ENCODE peak calls at places on chromosome 11, in nine cellular contexts. S, K, I, V, G, X, A, U and T are unnamed samples.

GRCh38 chr11:35375332-35376125 is 43.8 kb downstream of the SLC1A2 start:
- DNase-seq in K (no peak), V (no peak), S (no peak), X (no peak), G (no peak), I (no peak), U (no peak), A (no peak), T (no peak)

GRCh38 chr11:119752946-119753345 is 23.9 kb upstream of the NECTIN1 start:
- DNase-seq in A (no peak), S (no peak), K (no peak), U (no peak), V (no peak), I (no peak), X (no peak), G (no peak), T (no peak)

GRCh38 chr11:19628018-19628417 is 84.6 kb upstream of the NAV2 start:
- DNase-seq in X (no peak), I (peak), A (no peak), K (no peak), U (no peak), S (no peak), G (peak), V (no peak), T (no peak)

GRCh38 chr11:118054712-118055640 is 21.9 kb upstream of the TMPRSS4 start:
- DNase-seq in A (no peak), V (no peak), K (no peak), S (no peak), U (no peak), I (no peak), X (peak), G (no peak), T (no peak)

GRCh38 chr11:88338223-88338661 is 706 bp upstream of the CTSC start:
- DNase-seq in S (peak), A (peak), K (peak), U (peak), I (peak), V (peak), G (peak), X (no peak), T (no peak)

GRCh38 chr11:128603003-128603715 is 15.8 kb upstream of the ETS1 start:
- DNase-seq in I (no peak), X (no peak), K (no peak), U (no peak), V (no peak), A (no peak), G (no peak), S (no peak), T (no peak)

GRCh38 chr11:47179655-47179991 is 2.9 kb upstream of the ARFGAP2 start:
- DNase-seq in U (no peak), S (peak), V (peak), K (peak), G (no peak), A (no peak), X (no peak), I (no peak), T (no peak)

GRCh38 chr11:31987118-31988005 is 103.5 kb upstream of the RCN1 start:
- DNase-seq in U (no peak), G (no peak), X (peak), V (peak), S (peak), K (no peak), A (no peak), I (no peak), T (no peak)

GRCh38 chr11:123122341-123122740 is 60.4 kb upstream of the HSPA8 start:
- DNase-seq in G (no peak), S (no peak), A (peak), U (no peak), X (no peak), K (no peak), V (no peak), I (peak), T (no peak)

GRCh38 chr11:70314730-70315129 is 44.2 kb downstream of the PPFIA1 start:
- DNase-seq in U (peak), A (peak), X (no peak), K (no peak), S (no peak), V (no peak), I (no peak), G (no peak), T (no peak)

GRCh38 chr11:23991140-23991539 is 505.7 kb upstream of the LUZP2 start:
- DNase-seq in X (no peak), I (no peak), S (no peak), A (no peak), V (no peak), U (no peak), G (no peak), K (no peak), T (no peak)

GRCh38 chr11:128506999-128507591 is 80.3 kb downstream of the ETS1 start:
- DNase-seq in S (no peak), K (no peak), X (no peak), V (peak), U (peak), I (peak), A (peak), G (peak), T (no peak)

GRCh38 chr11:102293873-102294601 is 23.2 kb upstream of the BIRC3 start:
- DNase-seq in S (peak), K (peak), A (peak), U (no peak), V (no peak), G (no peak), X (no peak), I (no peak), T (peak)

GRCh38 chr11:120909676-120910215 is 114.2 kb upstream of the TBCEL start:
- DNase-seq in I (no peak), K (no peak), G (no peak), S (no peak), V (no peak), X (no peak), A (no peak), U (no peak), T (no peak)

GRCh38 chr11:45219411-45219810 is 66.7 kb downstream of the SYT13 start:
- DNase-seq in A (no peak), G (no peak), K (no peak), S (no peak), V (no peak), U (no peak), I (no peak), X (no peak), T (no peak)